ENCODE peak calls at places on chromosome 17, in eight cellular contexts. One of them, this sample, is unnamed.
A peak's percentile ranks its signal among the peaks of the same experiment; 100 is the strongest.

GRCh38 chr17:44331249-44331760 is 6.7 kb upstream of the SLC25A39 start:
- DNase-seq in A549: peak; percentile 84
- DNase-seq in naive thymus-derived CD4-positive, alpha-beta T cell: peak; percentile 77
- DNase-seq in Panc1: no peak
- DNase-seq in adrenal gland: peak; percentile 75
- DNase-seq in gastrocnemius medialis: peak; percentile 56
- DNase-seq in aorta: no peak
- DNase-seq in tibial artery: peak; percentile 80
- DNase-seq in this sample: no peak

GRCh38 chr17:60601443-60602384 is 1.7 kb downstream of the PPM1D start:
- DNase-seq in tibial artery: peak; percentile 43
- DNase-seq in aorta: peak; percentile 56
- DNase-seq in adrenal gland: peak; percentile 59
- DNase-seq in Panc1: no peak
- DNase-seq in gastrocnemius medialis: no peak
- DNase-seq in A549: peak; percentile 54
- DNase-seq in naive thymus-derived CD4-positive, alpha-beta T cell: peak; percentile 46
- DNase-seq in this sample: no peak

GRCh38 chr17:19304209-19304608 is 58.3 kb downstream of the B9D1 start:
- DNase-seq in naive thymus-derived CD4-positive, alpha-beta T cell: no peak
- DNase-seq in adrenal gland: peak; percentile 49
- DNase-seq in aorta: peak; percentile 78
- DNase-seq in Panc1: no peak
- DNase-seq in gastrocnemius medialis: no peak
- DNase-seq in A549: no peak
- DNase-seq in tibial artery: peak; percentile 46
- DNase-seq in this sample: no peak

GRCh38 chr17:7336240-7337175 is at the start of gene ACAP1:
- DNase-seq in gastrocnemius medialis: no peak
- DNase-seq in aorta: no peak
- DNase-seq in A549: no peak
- DNase-seq in Panc1: no peak
- DNase-seq in adrenal gland: no peak
- DNase-seq in naive thymus-derived CD4-positive, alpha-beta T cell: peak; percentile 82
- DNase-seq in tibial artery: no peak
- DNase-seq in this sample: no peak

GRCh38 chr17:50345443-50346312 is at the start of gene XYLT2:
- DNase-seq in A549: peak; percentile 93
- DNase-seq in aorta: peak; percentile 91
- DNase-seq in gastrocnemius medialis: peak; percentile 72
- DNase-seq in Panc1: no peak
- DNase-seq in tibial artery: peak; percentile 80
- DNase-seq in adrenal gland: peak; percentile 91
- DNase-seq in naive thymus-derived CD4-positive, alpha-beta T cell: peak; percentile 93
- DNase-seq in this sample: peak; percentile 74

GRCh38 chr17:17837966-17838962 is 1.5 kb upstream of the SREBF1 start:
- DNase-seq in Panc1: no peak
- DNase-seq in adrenal gland: no peak
- DNase-seq in tibial artery: peak; percentile 73
- DNase-seq in naive thymus-derived CD4-positive, alpha-beta T cell: no peak
- DNase-seq in aorta: peak; percentile 84
- DNase-seq in gastrocnemius medialis: no peak
- DNase-seq in A549: peak; percentile 77
- DNase-seq in this sample: peak; percentile 71

GRCh38 chr17:21125862-21126261 is 902 bp upstream of the DHRS7B start:
- DNase-seq in aorta: no peak
- DNase-seq in adrenal gland: no peak
- DNase-seq in Panc1: no peak
- DNase-seq in naive thymus-derived CD4-positive, alpha-beta T cell: peak; percentile 77
- DNase-seq in gastrocnemius medialis: no peak
- DNase-seq in A549: no peak
- DNase-seq in tibial artery: no peak
- DNase-seq in this sample: peak; percentile 12

GRCh38 chr17:7846765-7847661 is 7.9 kb upstream of the TMEM88 start:
- DNase-seq in naive thymus-derived CD4-positive, alpha-beta T cell: no peak
- DNase-seq in adrenal gland: peak; percentile 39
- DNase-seq in aorta: no peak
- DNase-seq in A549: no peak
- DNase-seq in Panc1: no peak
- DNase-seq in tibial artery: no peak
- DNase-seq in gastrocnemius medialis: no peak
- DNase-seq in this sample: no peak

GRCh38 chr17:74368341-74369152 is 1.2 kb downstream of the GPR142 start:
- DNase-seq in aorta: peak; percentile 81
- DNase-seq in adrenal gland: peak; percentile 74
- DNase-seq in tibial artery: peak; percentile 61
- DNase-seq in naive thymus-derived CD4-positive, alpha-beta T cell: peak; percentile 59
- DNase-seq in A549: peak; percentile 88
- DNase-seq in Panc1: no peak
- DNase-seq in gastrocnemius medialis: peak; percentile 61
- DNase-seq in this sample: peak; percentile 75

GRCh38 chr17:67440311-67441051 is 63.4 kb downstream of the PITPNC1 start:
- DNase-seq in aorta: no peak
- DNase-seq in tibial artery: no peak
- DNase-seq in gastrocnemius medialis: no peak
- DNase-seq in adrenal gland: no peak
- DNase-seq in A549: no peak
- DNase-seq in naive thymus-derived CD4-positive, alpha-beta T cell: no peak
- DNase-seq in Panc1: no peak
- DNase-seq in this sample: no peak

GRCh38 chr17:41777157-41777578 is 9.3 kb downstream of the JUP start:
- DNase-seq in tibial artery: no peak
- DNase-seq in Panc1: no peak
- DNase-seq in adrenal gland: no peak
- DNase-seq in aorta: no peak
- DNase-seq in A549: peak; percentile 77
- DNase-seq in gastrocnemius medialis: peak; percentile 29
- DNase-seq in naive thymus-derived CD4-positive, alpha-beta T cell: no peak
- DNase-seq in this sample: no peak

GRCh38 chr17:48596735-48597491 is 3.3 kb upstream of the HOXB5 start:
- DNase-seq in aorta: no peak
- DNase-seq in gastrocnemius medialis: no peak
- DNase-seq in A549: no peak
- DNase-seq in tibial artery: no peak
- DNase-seq in naive thymus-derived CD4-positive, alpha-beta T cell: no peak
- DNase-seq in Panc1: no peak
- DNase-seq in adrenal gland: no peak
- DNase-seq in this sample: no peak

GRCh38 chr17:47719411-47720152 is 13.5 kb upstream of the TBX21 start:
- DNase-seq in aorta: no peak
- DNase-seq in Panc1: no peak
- DNase-seq in naive thymus-derived CD4-positive, alpha-beta T cell: no peak
- DNase-seq in adrenal gland: no peak
- DNase-seq in gastrocnemius medialis: no peak
- DNase-seq in A549: no peak
- DNase-seq in tibial artery: no peak
- DNase-seq in this sample: no peak

GRCh38 chr17:33871720-33872535 is 383.2 kb upstream of the CCL2 start:
- DNase-seq in A549: peak; percentile 7
- DNase-seq in Panc1: peak; percentile 46
- DNase-seq in gastrocnemius medialis: no peak
- DNase-seq in tibial artery: no peak
- DNase-seq in aorta: no peak
- DNase-seq in adrenal gland: no peak
- DNase-seq in naive thymus-derived CD4-positive, alpha-beta T cell: no peak
- DNase-seq in this sample: no peak

GRCh38 chr17:81396722-81397313 is 1.6 kb downstream of the BAHCC1 start:
- DNase-seq in naive thymus-derived CD4-positive, alpha-beta T cell: peak; percentile 54
- DNase-seq in tibial artery: no peak
- DNase-seq in A549: peak; percentile 55
- DNase-seq in aorta: no peak
- DNase-seq in adrenal gland: no peak
- DNase-seq in Panc1: no peak
- DNase-seq in gastrocnemius medialis: no peak
- DNase-seq in this sample: no peak
- H3K4me1 ChIP-seq in naive thymus-derived CD4-positive, alpha-beta T cell: peaks cover 49% of the 10 kb centered on the region
- H3K4me1 ChIP-seq in tibial artery: peaks cover 37% of the 10 kb centered on the region
- H3K4me1 ChIP-seq in A549: peaks cover 54% of the 10 kb centered on the region
- H3K4me1 ChIP-seq in aorta: no peaks in the 10 kb centered on the region
- H3K4me1 ChIP-seq in adrenal gland: peaks cover 28% of the 10 kb centered on the region
- H3K4me1 ChIP-seq in Panc1: peaks cover 29% of the 10 kb centered on the region
- H3K4me1 ChIP-seq in gastrocnemius medialis: peaks cover 44% of the 10 kb centered on the region
- H3K4me1 ChIP-seq in this sample: peaks cover 37% of the 10 kb centered on the region

GRCh38 chr17:75695141-75695829 is 26.0 kb upstream of the ITGB4 start:
- DNase-seq in tibial artery: no peak
- DNase-seq in gastrocnemius medialis: no peak
- DNase-seq in adrenal gland: no peak
- DNase-seq in Panc1: no peak
- DNase-seq in naive thymus-derived CD4-positive, alpha-beta T cell: no peak
- DNase-seq in aorta: no peak
- DNase-seq in A549: no peak
- DNase-seq in this sample: no peak

GRCh38 chr17:75692976-75693375 is 25.8 kb downstream of the SAP30BP start:
- DNase-seq in naive thymus-derived CD4-positive, alpha-beta T cell: no peak
- DNase-seq in adrenal gland: no peak
- DNase-seq in aorta: no peak
- DNase-seq in tibial artery: no peak
- DNase-seq in Panc1: no peak
- DNase-seq in A549: no peak
- DNase-seq in gastrocnemius medialis: no peak
- DNase-seq in this sample: no peak

GRCh38 chr17:75693500-75694481 is 26.7 kb downstream of the SAP30BP start:
- DNase-seq in A549: peak; percentile 65
- DNase-seq in adrenal gland: no peak
- DNase-seq in aorta: peak; percentile 82
- DNase-seq in Panc1: no peak
- DNase-seq in naive thymus-derived CD4-positive, alpha-beta T cell: no peak
- DNase-seq in gastrocnemius medialis: peak; percentile 94
- DNase-seq in tibial artery: peak; percentile 87
- DNase-seq in this sample: peak; percentile 88

GRCh38 chr17:75695830-75696271 is 25.4 kb upstream of the ITGB4 start:
- DNase-seq in tibial artery: no peak
- DNase-seq in gastrocnemius medialis: peak; percentile 91
- DNase-seq in naive thymus-derived CD4-positive, alpha-beta T cell: no peak
- DNase-seq in A549: no peak
- DNase-seq in Panc1: no peak
- DNase-seq in aorta: no peak
- DNase-seq in adrenal gland: no peak
- DNase-seq in this sample: no peak

GRCh38 chr17:75694536-75694935 is 26.7 kb upstream of the ITGB4 start:
- DNase-seq in tibial artery: no peak
- DNase-seq in Panc1: no peak
- DNase-seq in gastrocnemius medialis: peak; percentile 53
- DNase-seq in naive thymus-derived CD4-positive, alpha-beta T cell: no peak
- DNase-seq in adrenal gland: no peak
- DNase-seq in A549: no peak
- DNase-seq in aorta: no peak
- DNase-seq in this sample: no peak
- H3K4me1 ChIP-seq in tibial artery: peaks cover 71% of the 10 kb centered on the region
- H3K4me1 ChIP-seq in Panc1: peaks cover 86% of the 10 kb centered on the region
- H3K4me1 ChIP-seq in gastrocnemius medialis: peaks cover 75% of the 10 kb centered on the region
- H3K4me1 ChIP-seq in naive thymus-derived CD4-positive, alpha-beta T cell: no peaks in the 10 kb centered on the region
- H3K4me1 ChIP-seq in adrenal gland: no peaks in the 10 kb centered on the region
- H3K4me1 ChIP-seq in A549: peaks cover 100% of the 10 kb centered on the region
- H3K4me1 ChIP-seq in aorta: no peaks in the 10 kb centered on the region
- H3K4me1 ChIP-seq in this sample: peaks cover 3% of the 10 kb centered on the region

DNA sequence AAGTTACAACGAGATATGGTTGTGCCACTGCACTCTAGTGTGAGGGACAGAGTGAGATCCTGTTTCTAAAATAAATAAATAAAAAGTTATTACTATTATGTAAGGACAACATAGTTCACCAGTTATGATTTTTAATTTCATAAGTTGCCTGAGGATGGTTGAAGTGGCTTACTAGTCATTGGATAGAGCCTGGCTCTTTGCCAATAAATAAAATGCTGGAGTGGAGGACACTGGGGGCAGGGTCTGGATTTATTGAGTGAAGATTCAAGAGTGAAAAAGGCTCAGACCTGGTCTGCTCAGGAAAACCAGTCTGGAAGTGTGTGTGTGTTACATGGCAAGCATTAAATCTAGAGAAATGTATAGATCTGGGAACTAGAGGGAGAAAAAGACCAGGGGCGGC is 2.1 kb downstream of the STARD3 start:
- DNase-seq in naive thymus-derived CD4-positive, alpha-beta T cell: no peak
- DNase-seq in Panc1: no peak
- DNase-seq in aorta: no peak
- DNase-seq in adrenal gland: no peak
- DNase-seq in gastrocnemius medialis: no peak
- DNase-seq in A549: no peak
- DNase-seq in tibial artery: no peak
- DNase-seq in this sample: no peak
- H3K4me1 ChIP-seq in naive thymus-derived CD4-positive, alpha-beta T cell: peaks cover 50% of the 10 kb centered on the region
- H3K4me1 ChIP-seq in Panc1: peaks cover 45% of the 10 kb centered on the region
- H3K4me1 ChIP-seq in aorta: no peaks in the 10 kb centered on the region
- H3K4me1 ChIP-seq in adrenal gland: peaks cover 62% of the 10 kb centered on the region
- H3K4me1 ChIP-seq in gastrocnemius medialis: peaks cover 50% of the 10 kb centered on the region
- H3K4me1 ChIP-seq in A549: peaks cover 37% of the 10 kb centered on the region
- H3K4me1 ChIP-seq in tibial artery: peaks cover 47% of the 10 kb centered on the region
- H3K4me1 ChIP-seq in this sample: no peaks in the 10 kb centered on the region

GRCh38 chr17:78355701-78356100 is 4.2 kb downstream of the SOCS3 start:
- DNase-seq in A549: no peak
- DNase-seq in naive thymus-derived CD4-positive, alpha-beta T cell: no peak
- DNase-seq in tibial artery: no peak
- DNase-seq in aorta: no peak
- DNase-seq in gastrocnemius medialis: no peak
- DNase-seq in adrenal gland: no peak
- DNase-seq in Panc1: no peak
- DNase-seq in this sample: no peak

GRCh38 chr17:78357177-78357586 is 2.7 kb downstream of the SOCS3 start:
- DNase-seq in adrenal gland: no peak
- DNase-seq in aorta: peak; percentile 84
- DNase-seq in gastrocnemius medialis: no peak
- DNase-seq in naive thymus-derived CD4-positive, alpha-beta T cell: no peak
- DNase-seq in Panc1: no peak
- DNase-seq in A549: no peak
- DNase-seq in tibial artery: no peak
- DNase-seq in this sample: no peak

GRCh38 chr17:78355045-78355641 is 4.7 kb downstream of the SOCS3 start:
- DNase-seq in naive thymus-derived CD4-positive, alpha-beta T cell: no peak
- DNase-seq in adrenal gland: no peak
- DNase-seq in Panc1: no peak
- DNase-seq in gastrocnemius medialis: no peak
- DNase-seq in aorta: no peak
- DNase-seq in tibial artery: no peak
- DNase-seq in A549: no peak
- DNase-seq in this sample: no peak

GRCh38 chr17:78357687-78358537 is 2.0 kb downstream of the SOCS3 start:
- DNase-seq in adrenal gland: no peak
- DNase-seq in aorta: no peak
- DNase-seq in Panc1: no peak
- DNase-seq in naive thymus-derived CD4-positive, alpha-beta T cell: no peak
- DNase-seq in tibial artery: no peak
- DNase-seq in A549: no peak
- DNase-seq in gastrocnemius medialis: no peak
- DNase-seq in this sample: no peak

DNA sequence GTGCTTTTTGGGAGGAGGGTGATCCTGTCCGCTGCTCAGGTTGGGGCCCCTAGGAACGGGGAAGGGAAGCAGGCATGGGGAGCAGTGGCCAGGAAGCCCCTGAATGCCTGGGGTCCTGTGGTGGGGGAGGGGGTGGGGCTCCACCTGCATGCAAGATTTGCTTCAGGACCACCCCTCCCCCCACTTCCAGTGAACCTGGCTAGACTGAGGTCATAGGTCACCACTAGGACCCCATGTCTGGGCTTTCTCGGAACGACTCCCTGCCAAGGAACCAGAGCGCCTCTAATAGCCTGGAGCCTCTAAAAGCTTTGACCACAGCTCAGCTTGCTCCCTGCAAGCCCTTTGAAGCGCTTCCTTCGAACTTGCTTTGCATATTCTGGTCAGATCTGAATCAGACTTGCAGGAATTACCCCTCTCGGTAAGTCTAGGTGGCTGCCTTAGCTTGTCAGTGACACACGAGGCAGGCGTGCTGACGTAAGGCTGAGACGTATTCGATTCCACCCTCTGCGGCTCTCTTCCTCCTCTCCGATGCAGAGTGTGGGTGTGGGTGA is 3.6 kb downstream of the SOCS3 start:
- DNase-seq in naive thymus-derived CD4-positive, alpha-beta T cell: peak; percentile 95
- DNase-seq in aorta: peak; percentile 76
- DNase-seq in Panc1: no peak
- DNase-seq in tibial artery: no peak
- DNase-seq in gastrocnemius medialis: no peak
- DNase-seq in adrenal gland: no peak
- DNase-seq in A549: peak; percentile 67
- DNase-seq in this sample: no peak
- H3K4me1 ChIP-seq in naive thymus-derived CD4-positive, alpha-beta T cell: peaks cover 63% of the 10 kb centered on the region
- H3K4me1 ChIP-seq in aorta: peaks cover 5% of the 10 kb centered on the region
- H3K4me1 ChIP-seq in Panc1: peaks cover 63% of the 10 kb centered on the region
- H3K4me1 ChIP-seq in tibial artery: peaks cover 78% of the 10 kb centered on the region
- H3K4me1 ChIP-seq in gastrocnemius medialis: peaks cover 61% of the 10 kb centered on the region
- H3K4me1 ChIP-seq in adrenal gland: peaks cover 30% of the 10 kb centered on the region
- H3K4me1 ChIP-seq in A549: peaks cover 75% of the 10 kb centered on the region
- H3K4me1 ChIP-seq in this sample: peaks cover 59% of the 10 kb centered on the region